ENCODE peak calls at places on chromosomes 12 and 14, in seven cellular contexts. One of them, this sample, is unnamed.

GRCh38 chr14:56331815-56332214 is 213.6 kb downstream of the PELI2 start:
- DNase-seq in MV-4-11: no peak
- DNase-seq in LHCN-M2: peak
- DNase-seq in stimulated activated CD4-positive, alpha-beta T cell treated with anti-CD3 and anti-CD28 coated beads, Interleukin-12 subunit alpha, Interleukin-12 subunit beta, amount 100 ng/mL, for 48 hours: no peak
- DNase-seq in T-helper 17 cell: no peak
- DNase-seq in CD4-positive, CD25-positive, alpha-beta regulatory T cell: no peak
- DNase-seq in HS-5: no peak
- DNase-seq in this sample: no peak

GRCh38 chr14:106174206-106174605 is 647.8 kb downstream of the TMEM121 start:
- DNase-seq in HS-5: no peak
- DNase-seq in MV-4-11: no peak
- DNase-seq in CD4-positive, CD25-positive, alpha-beta regulatory T cell: peak
- DNase-seq in stimulated activated CD4-positive, alpha-beta T cell treated with anti-CD3 and anti-CD28 coated beads, Interleukin-12 subunit alpha, Interleukin-12 subunit beta, amount 100 ng/mL, for 48 hours: no peak
- DNase-seq in LHCN-M2: no peak
- DNase-seq in T-helper 17 cell: peak
- DNase-seq in this sample: no peak

GRCh38 chr12:1034726-1035457 is 43.9 kb downstream of the ERC1 start:
- DNase-seq in CD4-positive, CD25-positive, alpha-beta regulatory T cell: no peak
- DNase-seq in HS-5: no peak
- DNase-seq in MV-4-11: no peak
- DNase-seq in LHCN-M2: no peak
- DNase-seq in stimulated activated CD4-positive, alpha-beta T cell treated with anti-CD3 and anti-CD28 coated beads, Interleukin-12 subunit alpha, Interleukin-12 subunit beta, amount 100 ng/mL, for 48 hours: no peak
- DNase-seq in T-helper 17 cell: no peak
- DNase-seq in this sample: no peak

GRCh38 chr14:71235865-71236264 is 328.6 kb downstream of the PCNX1 start:
- DNase-seq in HS-5: no peak
- DNase-seq in stimulated activated CD4-positive, alpha-beta T cell treated with anti-CD3 and anti-CD28 coated beads, Interleukin-12 subunit alpha, Interleukin-12 subunit beta, amount 100 ng/mL, for 48 hours: no peak
- DNase-seq in MV-4-11: peak
- DNase-seq in CD4-positive, CD25-positive, alpha-beta regulatory T cell: no peak
- DNase-seq in LHCN-M2: no peak
- DNase-seq in T-helper 17 cell: no peak
- DNase-seq in this sample: no peak

GRCh38 chr12:109160873-109161272 is 44.5 kb downstream of the ACACB start:
- DNase-seq in LHCN-M2: no peak
- DNase-seq in CD4-positive, CD25-positive, alpha-beta regulatory T cell: no peak
- DNase-seq in HS-5: no peak
- DNase-seq in stimulated activated CD4-positive, alpha-beta T cell treated with anti-CD3 and anti-CD28 coated beads, Interleukin-12 subunit alpha, Interleukin-12 subunit beta, amount 100 ng/mL, for 48 hours: no peak
- DNase-seq in MV-4-11: no peak
- DNase-seq in T-helper 17 cell: no peak
- DNase-seq in this sample: no peak

GRCh38 chr12:117641885-117642284 is 280.5 kb upstream of the NOS1 start:
- DNase-seq in CD4-positive, CD25-positive, alpha-beta regulatory T cell: no peak
- DNase-seq in HS-5: no peak
- DNase-seq in LHCN-M2: no peak
- DNase-seq in MV-4-11: no peak
- DNase-seq in T-helper 17 cell: no peak
- DNase-seq in stimulated activated CD4-positive, alpha-beta T cell treated with anti-CD3 and anti-CD28 coated beads, Interleukin-12 subunit alpha, Interleukin-12 subunit beta, amount 100 ng/mL, for 48 hours: no peak
- DNase-seq in this sample: no peak

GRCh38 chr12:52238206-52238840 is 5.3 kb downstream of the KRT7 start:
- DNase-seq in CD4-positive, CD25-positive, alpha-beta regulatory T cell: no peak
- DNase-seq in stimulated activated CD4-positive, alpha-beta T cell treated with anti-CD3 and anti-CD28 coated beads, Interleukin-12 subunit alpha, Interleukin-12 subunit beta, amount 100 ng/mL, for 48 hours: no peak
- DNase-seq in LHCN-M2: no peak
- DNase-seq in MV-4-11: no peak
- DNase-seq in T-helper 17 cell: no peak
- DNase-seq in HS-5: no peak
- DNase-seq in this sample: no peak

GRCh38 chr14:100147181-100147631 is 12.2 kb downstream of the DEGS2 start:
- DNase-seq in T-helper 17 cell: peak
- DNase-seq in MV-4-11: peak
- DNase-seq in HS-5: no peak
- DNase-seq in CD4-positive, CD25-positive, alpha-beta regulatory T cell: peak
- DNase-seq in LHCN-M2: no peak
- DNase-seq in stimulated activated CD4-positive, alpha-beta T cell treated with anti-CD3 and anti-CD28 coated beads, Interleukin-12 subunit alpha, Interleukin-12 subunit beta, amount 100 ng/mL, for 48 hours: peak
- DNase-seq in this sample: no peak